ENCODE peak calls at places on chromosomes 16 and 17, in seven cellular contexts. E is endodermal cell, F is omental fat pad, Y is A549, U is fibroblast of the aortic adventitia, A is cardiac fibroblast, D is WTC11. Z is an unnamed sample.

GRCh38 chr17:3035256-3035967 is 28.0 kb downstream of the OR1D5 start:
- DNase-seq in E (peak), F (no peak), Y (no peak), U (no peak), A (no peak), D (no peak), Z (no peak)

GRCh38 chr17:62760059-62760887 is 47.8 kb downstream of the MARCHF10 start:
- DNase-seq in E (peak), F (no peak), Y (no peak), U (peak), A (peak), D (no peak), Z (peak)

GRCh38 chr17:76390003-76390421 is 5.6 kb downstream of the SPHK1 start:
- DNase-seq in E (no peak), F (no peak), Y (no peak), U (no peak), A (peak), D (peak), Z (no peak)

GRCh38 chr16:85784813-85785212 is 14.5 kb downstream of the EMC8 start:
- DNase-seq in E (no peak), F (no peak), Y (no peak), U (no peak), A (no peak), D (no peak), Z (no peak)

GRCh38 chr17:57051886-57052342 is 33.1 kb upstream of the AKAP1 start:
- DNase-seq in E (no peak), F (no peak), Y (no peak), U (no peak), A (no peak), D (no peak), Z (no peak)

GRCh38 chr16:70158261-70158939 is 15.2 kb upstream of the CLEC18C start:
- DNase-seq in E (peak), F (no peak), Y (peak), U (no peak), A (no peak), D (peak), Z (peak)

GRCh38 chr17:37488607-37489196 is 989 bp upstream of the DUSP14 start:
- DNase-seq in E (peak), F (peak), Y (peak), U (peak), A (peak), D (peak), Z (peak)

GRCh38 chr16:88599092-88599733 is 29.0 kb downstream of the ZC3H18 start:
- DNase-seq in E (no peak), F (no peak), Y (no peak), U (no peak), A (no peak), D (no peak), Z (no peak)

GRCh38 chr17:49369089-49369488 is 7.0 kb upstream of the ZNF652 start:
- DNase-seq in E (no peak), F (no peak), Y (no peak), U (no peak), A (no peak), D (no peak), Z (no peak)

GRCh38 chr17:33973491-33973890 is 281.6 kb upstream of the CCL2 start:
- DNase-seq in E (peak), F (no peak), Y (no peak), U (no peak), A (no peak), D (no peak), Z (no peak)

GRCh38 chr16:10182186-10182683 is at the start of gene GRIN2A:
- DNase-seq in E (no peak), F (no peak), Y (no peak), U (no peak), A (no peak), D (peak), Z (no peak)

GRCh38 chr16:65373095-65373494 is 251.2 kb upstream of the CDH11 start:
- DNase-seq in E (no peak), F (no peak), Y (no peak), U (peak), A (no peak), D (no peak), Z (no peak)

GRCh38 chr16:14015017-14015416 is 56.1 kb upstream of the MRTFB start:
- DNase-seq in E (peak), F (no peak), Y (no peak), U (peak), A (no peak), D (no peak), Z (no peak)

GRCh38 chr16:87487361-87487924 is 5.4 kb downstream of the ZCCHC14 start:
- DNase-seq in E (peak), F (no peak), Y (no peak), U (no peak), A (peak), D (peak), Z (no peak)

GRCh38 chr17:1904273-1905052 is 74.7 kb downstream of the RPA1 start:
- DNase-seq in E (no peak), F (no peak), Y (no peak), U (no peak), A (no peak), D (no peak), Z (no peak)

GRCh38 chr17:38403491-38403890 is 24.8 kb upstream of the ARHGAP23 start:
- DNase-seq in E (peak), F (no peak), Y (peak), U (peak), A (peak), D (no peak), Z (no peak)

DNA sequence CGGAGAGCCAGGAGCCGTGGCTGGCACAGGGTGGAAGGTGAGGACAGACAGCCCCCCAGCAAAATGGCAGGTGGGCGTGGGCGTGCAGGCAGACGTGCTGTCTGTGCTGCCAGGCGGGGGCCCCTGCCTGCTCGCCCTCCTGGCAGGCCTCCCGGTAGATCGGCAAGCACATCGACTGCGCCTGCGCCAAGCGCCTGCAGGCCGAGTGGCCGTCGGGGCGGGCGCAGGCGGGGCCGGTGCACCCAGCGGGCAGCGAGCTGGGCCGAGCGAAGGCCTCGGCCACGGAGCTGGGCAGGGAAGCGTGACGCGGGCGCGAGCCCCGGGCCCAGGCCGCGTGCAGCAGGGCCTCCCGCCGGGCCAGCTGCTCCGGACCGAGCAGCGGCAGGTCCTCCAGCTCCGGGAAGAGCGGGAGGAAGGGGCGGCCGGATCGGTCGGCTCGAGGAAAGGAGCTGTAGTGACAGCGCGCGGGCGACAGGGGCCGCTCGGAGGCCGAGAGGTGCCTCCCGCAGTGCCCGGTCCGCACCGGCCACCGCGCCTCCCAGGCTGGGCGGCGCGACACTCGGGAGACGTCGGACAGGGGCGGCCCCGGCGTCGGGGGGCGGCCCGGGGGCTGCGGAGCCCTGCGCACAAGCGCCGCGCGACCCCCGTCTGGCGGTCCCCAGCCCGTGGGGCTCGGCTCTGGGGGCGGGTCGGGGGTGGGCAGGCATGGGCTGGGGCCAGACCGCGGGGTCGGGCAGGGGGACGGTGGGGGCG is 16.9 kb downstream of the GRIN2C start:
- DNase-seq in E (peak), F (no peak), Y (peak), U (peak), A (peak), D (peak), Z (peak)
- TF ChIP-seq CTCF in E (peak), F (no peak), Y (peak), U (peak), A (peak), D (no peak), Z (peak)

GRCh38 chr16:2339521-2340484 is 725 bp downstream of the ABCA3 start:
- DNase-seq in E (peak), F (peak), Y (peak), U (peak), A (peak), D (peak), Z (peak)
- TF ChIP-seq CTCF in E (no peak), F (no peak), Y (no peak), U (no peak), A (no peak), D (no peak), Z (no peak)

GRCh38 chr17:79020631-79021301 is 3.2 kb upstream of the C1QTNF1 start:
- DNase-seq in E (peak), F (no peak), Y (no peak), U (peak), A (no peak), D (no peak), Z (no peak)

GRCh38 chr17:79018045-79018695 is 5.8 kb upstream of the C1QTNF1 start:
- DNase-seq in E (peak), F (no peak), Y (no peak), U (peak), A (no peak), D (no peak), Z (no peak)

GRCh38 chr17:79019260-79019630 is 4.7 kb upstream of the C1QTNF1 start:
- DNase-seq in E (no peak), F (no peak), Y (no peak), U (no peak), A (no peak), D (no peak), Z (no peak)

GRCh38 chr17:79019631-79020584 is 4.1 kb upstream of the C1QTNF1 start:
- DNase-seq in E (peak), F (no peak), Y (peak), U (peak), A (peak), D (no peak), Z (peak)

DNA sequence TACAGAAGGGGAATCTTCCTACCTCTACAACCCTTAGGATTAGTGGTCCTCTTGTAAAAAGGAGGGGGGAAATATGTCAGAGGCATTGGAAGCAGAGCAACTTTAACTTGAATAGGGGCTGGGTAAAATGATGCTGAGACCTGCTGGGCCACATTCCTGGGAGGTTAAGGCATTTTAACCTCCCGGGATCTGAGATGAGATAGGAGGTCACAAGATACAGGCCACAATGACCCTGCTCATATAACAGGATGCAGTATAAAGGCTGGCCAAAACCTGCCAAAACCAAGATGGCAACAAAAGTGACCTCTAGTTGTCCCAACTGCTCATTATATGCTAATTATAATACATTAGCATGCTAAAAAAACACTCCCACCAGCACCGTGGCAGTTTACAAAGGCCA is 6.4 kb upstream of the C1QTNF1 start:
- DNase-seq in E (peak), F (no peak), Y (no peak), U (no peak), A (no peak), D (no peak), Z (no peak)
- TF ChIP-seq CTCF in E (no peak), F (no peak), Y (no peak), U (no peak), A (no peak), D (no peak), Z (no peak)

DNA sequence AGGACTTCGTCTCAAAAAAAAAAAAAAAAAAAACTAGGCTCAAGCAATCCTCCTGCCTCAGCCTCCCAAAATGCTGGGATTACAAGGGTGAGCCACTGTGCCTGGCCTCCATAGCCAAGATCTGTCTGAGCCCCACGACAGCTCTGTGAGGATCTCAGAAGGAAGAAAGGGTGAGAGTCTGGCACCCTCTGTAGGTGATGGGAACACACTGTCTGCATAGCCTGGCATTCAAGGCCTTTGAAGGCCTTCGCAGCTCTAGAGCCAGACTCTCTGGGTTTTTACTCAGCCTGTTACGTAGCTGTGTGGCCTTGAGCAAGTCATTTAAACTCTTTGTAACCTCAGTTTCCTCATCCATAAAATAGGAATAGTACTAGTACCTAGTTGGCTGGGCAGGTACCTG is 6.3 kb upstream of the XPO6 start:
- DNase-seq in E (peak), F (no peak), Y (peak), U (peak), A (peak), D (peak), Z (peak)
- TF ChIP-seq CTCF in E (peak), F (no peak), Y (peak), U (peak), A (peak), D (no peak), Z (peak)

DNA sequence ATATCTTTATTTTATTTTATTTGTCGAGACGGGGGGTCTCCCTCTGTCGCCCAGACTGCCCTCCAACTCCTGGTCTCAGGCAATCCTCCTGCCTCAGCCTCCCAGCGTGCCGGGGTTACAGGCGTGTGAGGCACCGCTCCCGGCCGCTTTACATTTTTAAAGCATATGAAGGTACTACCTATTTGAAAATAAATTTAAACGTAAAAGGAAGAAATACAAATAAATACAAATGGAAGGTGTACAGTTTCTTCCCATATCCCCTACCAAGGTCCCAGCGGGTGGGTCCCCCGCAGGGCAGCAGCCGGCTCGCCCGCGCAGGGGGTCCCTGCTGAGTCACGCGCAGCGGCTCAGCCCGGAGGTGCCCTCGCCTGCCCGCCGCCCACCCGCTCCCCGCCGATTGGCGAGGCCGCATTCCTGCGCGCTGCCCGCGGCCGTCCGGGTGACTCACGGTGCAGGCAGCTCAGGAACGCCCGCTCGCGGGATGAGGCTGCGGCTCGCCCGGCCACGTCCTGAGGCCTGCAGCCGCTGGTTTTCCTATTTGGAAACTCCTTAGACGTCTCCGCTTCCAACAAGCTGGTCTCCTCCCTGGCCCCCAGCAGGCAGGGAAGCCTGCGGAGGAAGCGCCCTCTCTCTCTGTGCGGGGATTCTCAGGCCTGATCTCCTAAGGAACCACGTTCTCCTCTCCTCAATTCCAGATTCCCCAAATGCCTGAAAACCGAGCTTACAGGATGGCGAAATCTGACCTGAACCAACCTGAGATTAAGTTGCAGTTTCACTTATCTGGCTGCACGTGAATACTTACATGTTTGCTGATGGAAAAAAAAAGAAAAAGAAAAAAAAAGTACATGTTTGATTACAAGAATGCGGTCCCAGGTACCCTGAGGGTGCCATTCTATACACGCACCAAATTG is 54.8 kb upstream of the MAP3K14 start:
- DNase-seq in E (peak), F (peak), Y (peak), U (peak), A (peak), D (peak), Z (peak)
- TF ChIP-seq CTCF in E (no peak), F (no peak), Y (no peak), U (peak), A (no peak), D (no peak), Z (peak)

DNA sequence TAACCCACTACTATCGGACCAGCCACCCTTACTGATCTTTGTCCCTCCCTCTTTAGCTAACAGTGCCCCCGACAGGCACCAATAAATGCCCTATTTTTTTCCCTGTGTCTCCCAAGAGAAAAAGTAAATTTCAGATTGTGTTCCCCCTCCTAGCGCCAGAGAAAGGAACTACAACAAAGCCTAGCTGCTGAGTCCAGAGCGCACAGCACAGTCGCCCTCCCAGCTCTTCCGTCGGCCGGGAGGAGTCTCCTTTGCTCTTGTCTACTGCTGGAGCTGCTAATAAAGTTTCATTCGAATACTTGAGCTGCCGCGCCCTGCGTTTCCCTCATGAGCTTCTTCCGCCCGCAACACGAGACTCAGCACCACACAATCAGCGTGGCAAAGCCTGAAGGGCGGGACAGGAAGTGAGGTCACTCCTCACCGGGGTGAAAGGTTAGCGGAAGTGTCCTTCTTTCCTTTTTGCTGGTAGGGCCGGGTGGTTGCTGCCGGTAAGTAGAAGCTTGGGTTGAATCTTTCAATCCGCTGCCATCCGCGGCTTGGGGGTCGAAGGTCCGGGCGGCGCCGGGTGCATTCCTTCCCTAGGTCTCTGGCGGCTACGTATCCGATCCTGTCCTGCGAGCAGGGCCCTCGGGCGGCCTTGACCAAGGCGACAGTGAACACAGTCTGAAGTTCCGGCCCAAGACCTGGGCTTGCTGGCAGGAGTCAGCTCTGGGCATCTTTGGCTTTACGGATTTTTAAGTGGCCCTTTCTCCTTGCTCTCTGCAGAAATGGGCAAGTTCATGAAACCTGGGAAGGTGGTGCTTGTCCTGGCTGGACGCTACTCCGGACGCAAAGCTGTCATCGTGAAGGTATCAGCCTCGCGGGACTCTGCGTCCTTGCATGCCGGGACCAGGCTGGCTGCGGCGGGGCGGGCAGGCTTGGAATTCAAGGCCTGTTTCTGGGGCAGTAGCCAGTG is at the start of gene RPL27:
- DNase-seq in E (peak), F (peak), Y (peak), U (peak), A (peak), D (peak), Z (peak)
- TF ChIP-seq CTCF in E (peak), F (no peak), Y (peak), U (peak), A (peak), D (peak), Z (peak)

GRCh38 chr17:8803531-8804416 is 4.6 kb upstream of the MFSD6L start:
- DNase-seq in E (peak), F (no peak), Y (peak), U (no peak), A (no peak), D (peak), Z (no peak)
- TF ChIP-seq CTCF in E (peak), F (no peak), Y (no peak), U (no peak), A (no peak), D (no peak), Z (no peak)

GRCh38 chr16:4922721-4923342 is 14.1 kb downstream of the PPL start:
- DNase-seq in E (peak), F (no peak), Y (no peak), U (no peak), A (no peak), D (no peak), Z (no peak)

GRCh38 chr16:4923853-4924252 is 13.1 kb downstream of the PPL start:
- DNase-seq in E (no peak), F (no peak), Y (no peak), U (no peak), A (no peak), D (no peak), Z (no peak)

GRCh38 chr16:4925791-4926190 is 11.2 kb downstream of the PPL start:
- DNase-seq in E (no peak), F (no peak), Y (no peak), U (no peak), A (no peak), D (no peak), Z (no peak)

GRCh38 chr16:4926928-4927327 is 10.0 kb downstream of the PPL start:
- DNase-seq in E (no peak), F (no peak), Y (no peak), U (no peak), A (no peak), D (no peak), Z (no peak)

DNA sequence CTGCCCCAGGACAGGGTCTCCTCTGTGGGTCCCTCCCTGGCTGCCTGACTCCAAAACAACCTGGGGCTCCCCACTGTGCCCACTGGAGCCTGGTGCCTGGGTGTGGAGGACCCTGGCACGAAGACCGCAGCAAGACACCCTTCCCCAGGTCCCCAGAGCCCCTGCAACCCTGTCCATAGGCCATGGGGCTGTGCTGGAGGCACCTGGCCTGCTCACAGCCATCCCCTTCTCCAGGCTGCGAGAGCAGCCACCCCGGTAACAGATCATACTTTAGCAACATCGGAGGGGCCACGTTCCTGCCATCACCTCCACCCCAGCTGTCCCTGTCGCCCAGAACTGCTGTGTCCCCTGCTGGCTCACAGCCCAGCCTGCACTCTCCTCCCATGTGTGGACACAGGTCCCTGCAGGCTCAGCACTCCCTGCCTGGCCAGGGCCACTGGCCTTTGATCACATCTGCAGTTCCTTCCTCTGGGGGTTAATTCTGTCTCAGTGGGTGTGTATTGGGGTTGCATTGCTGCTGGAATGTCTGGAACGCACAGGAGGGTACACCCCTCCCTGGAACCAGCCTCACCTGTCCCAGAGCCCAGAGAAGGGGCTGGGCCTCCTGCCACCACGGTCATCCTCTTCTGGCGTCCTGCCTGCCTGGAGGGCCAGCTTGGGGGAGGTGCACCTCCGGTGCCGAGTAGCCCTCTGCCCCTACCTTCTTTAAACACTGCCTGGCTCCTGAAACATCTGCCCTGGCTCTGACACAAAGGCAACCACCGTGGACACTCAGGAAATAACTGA is 12.2 kb downstream of the PPL start:
- DNase-seq in E (peak), F (no peak), Y (no peak), U (no peak), A (no peak), D (peak), Z (no peak)
- TF ChIP-seq CTCF in E (no peak), F (no peak), Y (no peak), U (no peak), A (no peak), D (no peak), Z (no peak)

Z was measured in endothelial cell of umbilical vein.